ENCODE peak calls at places on chromosomes 12 and 14, in eight cellular contexts. A, J, T, M, N, E, V and R are unnamed samples.

GRCh38 chr12:6116481-6117021 is 7.9 kb downstream of the VWF start:
- DNase-seq in A (no peak), E (no peak), T (no peak), M (no peak), J (no peak), V (no peak), N (no peak), R (no peak)

GRCh38 chr12:121499929-121500793 is 80.7 kb downstream of the KDM2B start:
- DNase-seq in M (peak), T (no peak), E (peak), A (peak), V (peak), N (peak), J (peak), R (peak)

GRCh38 chr14:104870368-104871144 is 5.5 kb downstream of the CEP170B start:
- DNase-seq in V (no peak), E (no peak), M (no peak), A (no peak), J (no peak), T (no peak), N (no peak), R (no peak)

GRCh38 chr12:48996794-48997718 is 2.1 kb downstream of the DDN start:
- DNase-seq in J (peak), N (peak), M (no peak), E (peak), T (no peak), V (no peak), A (peak), R (peak)

GRCh38 chr12:57148469-57149308 is 1.3 kb upstream of the LRP1-AS start:
- DNase-seq in E (peak), N (peak), T (no peak), V (no peak), A (peak), J (no peak), M (no peak), R (peak)

GRCh38 chr12:102539651-102540553 is 59.5 kb upstream of the IGF1 start:
- DNase-seq in M (peak), V (no peak), A (no peak), T (no peak), N (no peak), E (no peak), J (no peak), R (peak)

GRCh38 chr12:21073822-21074460 is 57.1 kb upstream of the SLCO1B1 start:
- DNase-seq in M (no peak), J (no peak), N (no peak), A (no peak), E (no peak), V (no peak), T (no peak), R (peak)

GRCh38 chr14:92978229-92979021 is 55.5 kb downstream of the CHGA start:
- DNase-seq in V (no peak), N (no peak), T (no peak), J (no peak), E (no peak), A (no peak), M (no peak), R (no peak)

GRCh38 chr14:96051642-96052540 is 12.7 kb downstream of the C14orf132 start:
- DNase-seq in J (no peak), V (peak), A (no peak), T (no peak), E (no peak), M (no peak), N (no peak), R (no peak)

GRCh38 chr12:112870267-112870980 is 36.3 kb upstream of the OAS1 start:
- DNase-seq in J (no peak), V (no peak), M (no peak), A (no peak), T (no peak), E (no peak), N (no peak), R (no peak)

GRCh38 chr12:89700191-89700810 is 8.3 kb downstream of the ATP2B1 start:
- DNase-seq in V (no peak), N (no peak), A (no peak), M (no peak), E (no peak), J (no peak), T (no peak), R (no peak)

GRCh38 chr12:124098101-124098757 is 125.2 kb downstream of the ZNF664 start:
- DNase-seq in M (no peak), N (no peak), A (no peak), J (no peak), V (no peak), E (no peak), T (no peak), R (peak)

GRCh38 chr12:122368361-122369073 is 54.0 kb downstream of the CLIP1 start:
- DNase-seq in N (no peak), M (peak), V (no peak), J (peak), E (no peak), A (no peak), T (no peak), R (peak)

GRCh38 chr14:76769636-76770292 is 8.5 kb downstream of the VASH1 start:
- DNase-seq in V (no peak), N (no peak), J (no peak), A (no peak), E (no peak), T (no peak), M (no peak), R (no peak)

GRCh38 chr12:122203301-122203967 is at the start of gene B3GNT4:
- DNase-seq in J (peak), M (no peak), T (no peak), E (no peak), N (peak), V (peak), A (peak), R (no peak)

GRCh38 chr12:124852329-124852831 is 11.3 kb downstream of the SCARB1 start:
- DNase-seq in A (peak), T (no peak), V (no peak), E (peak), M (no peak), N (peak), J (no peak), R (no peak)

GRCh38 chr12:2739832-2740641 is 54.7 kb upstream of the FKBP4 start:
- DNase-seq in T (no peak), J (peak), N (no peak), A (no peak), E (no peak), V (peak), M (no peak), R (peak)

GRCh38 chr12:106769078-106769477 is 5.4 kb upstream of the RIC8B start:
- DNase-seq in V (no peak), E (no peak), T (no peak), J (no peak), N (no peak), A (no peak), M (no peak), R (no peak)

GRCh38 chr14:60722836-60723217 is 1.3 kb downstream of the SIX4 start:
- DNase-seq in T (no peak), V (peak), E (peak), J (peak), A (no peak), M (no peak), N (peak), R (peak)

GRCh38 chr12:92735131-92735721 is 32.4 kb downstream of the PLEKHG7 start:
- DNase-seq in J (peak), V (peak), A (no peak), E (no peak), N (no peak), T (no peak), M (peak), R (peak)

GRCh38 chr12:100794441-100795192 is at the start of gene ANO4:
- DNase-seq in A (no peak), T (no peak), V (peak), J (no peak), E (peak), N (peak), M (peak), R (no peak)